ENCODE peak calls at places on chromosome 21, in eight cellular contexts. One of them, this sample, is unnamed.

GRCh38 chr21:44709426-44710293 is 1.7 kb downstream of the TSPEAR start:
- DNase-seq in cardiac muscle cell: peak
- DNase-seq in cardiac fibroblast: no peak
- DNase-seq in astrocyte of the cerebellum: no peak
- DNase-seq in fibroblast of lung: no peak
- DNase-seq in IMR-90: peak
- DNase-seq in transverse colon: no peak
- DNase-seq in spleen: peak
- DNase-seq in this sample: no peak

GRCh38 chr21:33492571-33492970 is 1.1 kb upstream of the DNAJC28 start:
- DNase-seq in cardiac muscle cell: no peak
- DNase-seq in cardiac fibroblast: peak
- DNase-seq in astrocyte of the cerebellum: no peak
- DNase-seq in fibroblast of lung: peak
- DNase-seq in IMR-90: peak
- DNase-seq in transverse colon: no peak
- DNase-seq in spleen: no peak
- DNase-seq in this sample: peak

GRCh38 chr21:31660134-31660565 is 657 bp downstream of the SOD1 start:
- DNase-seq in cardiac muscle cell: peak
- DNase-seq in cardiac fibroblast: peak
- DNase-seq in astrocyte of the cerebellum: no peak
- DNase-seq in fibroblast of lung: peak
- DNase-seq in IMR-90: no peak
- DNase-seq in transverse colon: peak
- DNase-seq in spleen: no peak
- DNase-seq in this sample: no peak

GRCh38 chr21:41316641-41317392 is at the start of gene FAM3B:
- DNase-seq in cardiac muscle cell: peak
- DNase-seq in cardiac fibroblast: no peak
- DNase-seq in astrocyte of the cerebellum: no peak
- DNase-seq in fibroblast of lung: no peak
- DNase-seq in IMR-90: no peak
- DNase-seq in transverse colon: peak
- DNase-seq in spleen: no peak
- DNase-seq in this sample: no peak

GRCh38 chr21:26068776-26069175 is 101.8 kb downstream of the APP start:
- DNase-seq in cardiac muscle cell: no peak
- DNase-seq in cardiac fibroblast: no peak
- DNase-seq in astrocyte of the cerebellum: no peak
- DNase-seq in fibroblast of lung: no peak
- DNase-seq in IMR-90: no peak
- DNase-seq in transverse colon: no peak
- DNase-seq in spleen: no peak
- DNase-seq in this sample: no peak

GRCh38 chr21:26169061-26169610 is 1.4 kb downstream of the APP start:
- DNase-seq in cardiac muscle cell: peak
- DNase-seq in cardiac fibroblast: peak
- DNase-seq in astrocyte of the cerebellum: peak
- DNase-seq in fibroblast of lung: peak
- DNase-seq in IMR-90: peak
- DNase-seq in transverse colon: peak
- DNase-seq in spleen: no peak
- DNase-seq in this sample: no peak

GRCh38 chr21:26952274-26953066 is 14.4 kb downstream of the ADAMTS5 start:
- DNase-seq in cardiac muscle cell: no peak
- DNase-seq in cardiac fibroblast: no peak
- DNase-seq in astrocyte of the cerebellum: no peak
- DNase-seq in fibroblast of lung: no peak
- DNase-seq in IMR-90: peak
- DNase-seq in transverse colon: no peak
- DNase-seq in spleen: no peak
- DNase-seq in this sample: no peak

GRCh38 chr21:33025471-33026298 is at the start of gene OLIG2:
- DNase-seq in cardiac muscle cell: no peak
- DNase-seq in cardiac fibroblast: no peak
- DNase-seq in astrocyte of the cerebellum: no peak
- DNase-seq in fibroblast of lung: no peak
- DNase-seq in IMR-90: peak
- DNase-seq in transverse colon: no peak
- DNase-seq in spleen: no peak
- DNase-seq in this sample: no peak

GRCh38 chr21:32515869-32516268 is 69.5 kb downstream of the TCP10L start:
- DNase-seq in cardiac muscle cell: no peak
- DNase-seq in cardiac fibroblast: peak
- DNase-seq in astrocyte of the cerebellum: no peak
- DNase-seq in fibroblast of lung: peak
- DNase-seq in IMR-90: peak
- DNase-seq in transverse colon: no peak
- DNase-seq in spleen: no peak
- DNase-seq in this sample: no peak

GRCh38 chr21:30044447-30045064 is 104.8 kb upstream of the GRIK1 start:
- DNase-seq in cardiac muscle cell: peak
- DNase-seq in cardiac fibroblast: peak
- DNase-seq in astrocyte of the cerebellum: peak
- DNase-seq in fibroblast of lung: peak
- DNase-seq in IMR-90: peak
- DNase-seq in transverse colon: no peak
- DNase-seq in spleen: no peak
- DNase-seq in this sample: no peak

GRCh38 chr21:18603246-18603645 is 199.7 kb upstream of the TMPRSS15 start:
- DNase-seq in cardiac muscle cell: no peak
- DNase-seq in cardiac fibroblast: no peak
- DNase-seq in astrocyte of the cerebellum: peak
- DNase-seq in fibroblast of lung: no peak
- DNase-seq in IMR-90: no peak
- DNase-seq in transverse colon: no peak
- DNase-seq in spleen: no peak
- DNase-seq in this sample: no peak

GRCh38 chr21:32587112-32587511 is 1.8 kb upstream of the TCP10L start:
- DNase-seq in cardiac muscle cell: no peak
- DNase-seq in cardiac fibroblast: no peak
- DNase-seq in astrocyte of the cerebellum: no peak
- DNase-seq in fibroblast of lung: no peak
- DNase-seq in IMR-90: no peak
- DNase-seq in transverse colon: no peak
- DNase-seq in spleen: peak
- DNase-seq in this sample: no peak

GRCh38 chr21:41142051-41142795 is 25.7 kb upstream of the BACE2 start:
- DNase-seq in cardiac muscle cell: no peak
- DNase-seq in cardiac fibroblast: peak
- DNase-seq in astrocyte of the cerebellum: peak
- DNase-seq in fibroblast of lung: no peak
- DNase-seq in IMR-90: peak
- DNase-seq in transverse colon: no peak
- DNase-seq in spleen: no peak
- DNase-seq in this sample: peak

GRCh38 chr21:41755934-41756773 is 10.7 kb downstream of the RIPK4 start:
- DNase-seq in cardiac muscle cell: no peak
- DNase-seq in cardiac fibroblast: no peak
- DNase-seq in astrocyte of the cerebellum: no peak
- DNase-seq in fibroblast of lung: no peak
- DNase-seq in IMR-90: no peak
- DNase-seq in transverse colon: no peak
- DNase-seq in spleen: no peak
- DNase-seq in this sample: no peak

GRCh38 chr21:32248616-32249550 is 30.0 kb downstream of the MIS18A start:
- DNase-seq in cardiac muscle cell: no peak
- DNase-seq in cardiac fibroblast: peak
- DNase-seq in astrocyte of the cerebellum: no peak
- DNase-seq in fibroblast of lung: no peak
- DNase-seq in IMR-90: peak
- DNase-seq in transverse colon: no peak
- DNase-seq in spleen: no peak
- DNase-seq in this sample: no peak

GRCh38 chr21:14684071-14684470 is 138.0 kb upstream of the SAMSN1 start:
- DNase-seq in cardiac muscle cell: no peak
- DNase-seq in cardiac fibroblast: no peak
- DNase-seq in astrocyte of the cerebellum: no peak
- DNase-seq in fibroblast of lung: no peak
- DNase-seq in IMR-90: no peak
- DNase-seq in transverse colon: no peak
- DNase-seq in spleen: no peak
- DNase-seq in this sample: no peak
- H3K4me3 ChIP-seq in cardiac muscle cell: no peak
- H3K4me3 ChIP-seq in cardiac fibroblast: no peak
- H3K4me3 ChIP-seq in astrocyte of the cerebellum: no peak
- H3K4me3 ChIP-seq in fibroblast of lung: no peak
- H3K4me3 ChIP-seq in IMR-90: no peak
- H3K4me3 ChIP-seq in transverse colon: no peak
- H3K4me3 ChIP-seq in spleen: no peak
- H3K4me3 ChIP-seq in this sample: no peak

GRCh38 chr21:38847556-38847955 is 41.8 kb downstream of the ETS2 start:
- DNase-seq in cardiac muscle cell: no peak
- DNase-seq in cardiac fibroblast: peak
- DNase-seq in astrocyte of the cerebellum: no peak
- DNase-seq in fibroblast of lung: peak
- DNase-seq in IMR-90: no peak
- DNase-seq in transverse colon: no peak
- DNase-seq in spleen: no peak
- DNase-seq in this sample: no peak

GRCh38 chr21:38849776-38850175 is 44.0 kb downstream of the ETS2 start:
- DNase-seq in cardiac muscle cell: no peak
- DNase-seq in cardiac fibroblast: no peak
- DNase-seq in astrocyte of the cerebellum: no peak
- DNase-seq in fibroblast of lung: no peak
- DNase-seq in IMR-90: no peak
- DNase-seq in transverse colon: no peak
- DNase-seq in spleen: no peak
- DNase-seq in this sample: no peak

GRCh38 chr21:38852278-38852677 is 46.5 kb downstream of the ETS2 start:
- DNase-seq in cardiac muscle cell: no peak
- DNase-seq in cardiac fibroblast: no peak
- DNase-seq in astrocyte of the cerebellum: no peak
- DNase-seq in fibroblast of lung: no peak
- DNase-seq in IMR-90: no peak
- DNase-seq in transverse colon: no peak
- DNase-seq in spleen: no peak
- DNase-seq in this sample: no peak

GRCh38 chr21:38850277-38850951 is 44.7 kb downstream of the ETS2 start:
- DNase-seq in cardiac muscle cell: no peak
- DNase-seq in cardiac fibroblast: no peak
- DNase-seq in astrocyte of the cerebellum: no peak
- DNase-seq in fibroblast of lung: no peak
- DNase-seq in IMR-90: no peak
- DNase-seq in transverse colon: no peak
- DNase-seq in spleen: no peak
- DNase-seq in this sample: no peak

DNA sequence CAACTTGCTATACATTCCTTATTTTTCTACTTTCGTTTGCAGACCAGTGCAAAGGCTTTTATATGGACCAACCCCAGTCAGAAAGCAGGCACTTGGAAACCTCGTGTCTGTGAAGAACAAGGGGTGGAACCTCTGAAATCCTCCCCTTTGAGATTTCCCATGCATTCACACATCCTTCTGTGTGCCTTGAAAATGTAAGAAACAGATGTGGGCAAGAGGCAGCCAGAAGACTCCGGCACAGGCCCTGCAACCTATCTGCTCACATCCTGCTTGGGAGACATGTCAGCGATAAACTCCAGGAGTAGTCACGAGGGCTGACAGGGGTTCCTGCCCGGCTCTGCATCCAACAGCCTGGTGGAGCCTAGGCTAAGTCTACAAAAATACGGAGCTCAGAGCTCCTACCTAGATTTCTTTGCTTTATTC is 42.5 kb downstream of the ETS2 start:
- DNase-seq in cardiac muscle cell: peak
- DNase-seq in cardiac fibroblast: peak
- DNase-seq in astrocyte of the cerebellum: no peak
- DNase-seq in fibroblast of lung: peak
- DNase-seq in IMR-90: no peak
- DNase-seq in transverse colon: no peak
- DNase-seq in spleen: no peak
- DNase-seq in this sample: no peak
- H3K4me3 ChIP-seq in cardiac muscle cell: no peak
- H3K4me3 ChIP-seq in cardiac fibroblast: no peak
- H3K4me3 ChIP-seq in astrocyte of the cerebellum: no peak
- H3K4me3 ChIP-seq in fibroblast of lung: no peak
- H3K4me3 ChIP-seq in IMR-90: no peak
- H3K4me3 ChIP-seq in transverse colon: no peak
- H3K4me3 ChIP-seq in spleen: no peak
- H3K4me3 ChIP-seq in this sample: no peak

GRCh38 chr21:36428789-36429671 is 43.8 kb downstream of the CHAF1B start:
- DNase-seq in cardiac muscle cell: no peak
- DNase-seq in cardiac fibroblast: no peak
- DNase-seq in astrocyte of the cerebellum: peak
- DNase-seq in fibroblast of lung: peak
- DNase-seq in IMR-90: no peak
- DNase-seq in transverse colon: no peak
- DNase-seq in spleen: no peak
- DNase-seq in this sample: no peak

GRCh38 chr21:36429672-36430546 is 44.7 kb downstream of the CHAF1B start:
- DNase-seq in cardiac muscle cell: peak
- DNase-seq in cardiac fibroblast: peak
- DNase-seq in astrocyte of the cerebellum: peak
- DNase-seq in fibroblast of lung: peak
- DNase-seq in IMR-90: peak
- DNase-seq in transverse colon: peak
- DNase-seq in spleen: peak
- DNase-seq in this sample: peak

GRCh38 chr21:36430841-36431240 is 45.6 kb downstream of the CHAF1B start:
- DNase-seq in cardiac muscle cell: no peak
- DNase-seq in cardiac fibroblast: peak
- DNase-seq in astrocyte of the cerebellum: no peak
- DNase-seq in fibroblast of lung: no peak
- DNase-seq in IMR-90: no peak
- DNase-seq in transverse colon: no peak
- DNase-seq in spleen: no peak
- DNase-seq in this sample: no peak

GRCh38 chr21:36433011-36433709 is 46.8 kb downstream of the CLDN14 start:
- DNase-seq in cardiac muscle cell: no peak
- DNase-seq in cardiac fibroblast: no peak
- DNase-seq in astrocyte of the cerebellum: no peak
- DNase-seq in fibroblast of lung: no peak
- DNase-seq in IMR-90: no peak
- DNase-seq in transverse colon: no peak
- DNase-seq in spleen: no peak
- DNase-seq in this sample: no peak

DNA sequence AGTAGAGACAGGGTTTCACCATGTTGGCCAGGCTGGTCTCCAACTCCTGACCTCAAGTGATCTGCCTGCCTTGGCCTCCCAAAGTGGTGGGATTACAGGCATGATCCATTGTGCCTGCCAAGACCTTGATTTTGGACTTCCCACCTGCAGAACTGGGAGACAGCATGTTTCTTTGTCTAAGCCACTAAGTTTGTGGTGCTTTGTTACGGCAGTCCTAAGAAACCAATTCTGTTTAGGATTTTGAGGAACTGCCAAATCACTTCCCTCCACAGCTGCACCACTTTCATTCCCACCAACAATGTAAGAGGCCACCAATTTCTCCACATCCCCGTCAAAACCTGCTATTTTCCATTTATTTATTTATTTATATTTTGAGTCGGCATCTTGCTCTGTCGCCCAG is 46.1 kb downstream of the CHAF1B start:
- DNase-seq in cardiac muscle cell: no peak
- DNase-seq in cardiac fibroblast: no peak
- DNase-seq in astrocyte of the cerebellum: no peak
- DNase-seq in fibroblast of lung: no peak
- DNase-seq in IMR-90: no peak
- DNase-seq in transverse colon: no peak
- DNase-seq in spleen: no peak
- DNase-seq in this sample: no peak
- H3K4me3 ChIP-seq in cardiac muscle cell: no peak
- H3K4me3 ChIP-seq in cardiac fibroblast: no peak
- H3K4me3 ChIP-seq in astrocyte of the cerebellum: no peak
- H3K4me3 ChIP-seq in fibroblast of lung: no peak
- H3K4me3 ChIP-seq in IMR-90: no peak
- H3K4me3 ChIP-seq in transverse colon: no peak
- H3K4me3 ChIP-seq in spleen: no peak
- H3K4me3 ChIP-seq in this sample: no peak

GRCh38 chr21:16071082-16071481 is 341.3 kb downstream of the USP25 start:
- DNase-seq in cardiac muscle cell: no peak
- DNase-seq in cardiac fibroblast: peak
- DNase-seq in astrocyte of the cerebellum: peak
- DNase-seq in fibroblast of lung: peak
- DNase-seq in IMR-90: no peak
- DNase-seq in transverse colon: no peak
- DNase-seq in spleen: no peak
- DNase-seq in this sample: no peak
- H3K4me3 ChIP-seq in cardiac muscle cell: no peak
- H3K4me3 ChIP-seq in cardiac fibroblast: peak
- H3K4me3 ChIP-seq in astrocyte of the cerebellum: peak
- H3K4me3 ChIP-seq in fibroblast of lung: peak
- H3K4me3 ChIP-seq in IMR-90: no peak
- H3K4me3 ChIP-seq in transverse colon: peak
- H3K4me3 ChIP-seq in spleen: no peak
- H3K4me3 ChIP-seq in this sample: peak

This sample was measured in skeletal muscle cell.